ENCODE peak calls at places on chromosomes 2 and 18, in five cellular contexts. One of them, this sample, is unnamed.
A peak's percentile ranks its signal among the peaks of the same experiment; 100 is the strongest.

GRCh38 chr18:21230436-21230835 is 11.6 kb upstream of the GREB1L start:
- DNase-seq in neural progenitor cell: no peak
- DNase-seq in PC-9: no peak
- DNase-seq in upper lobe of left lung: no peak
- DNase-seq in OCI-LY7: no peak
- DNase-seq in this sample: no peak

GRCh38 chr2:181686566-181687185 is 6.4 kb upstream of the NEUROD1 start:
- DNase-seq in neural progenitor cell: no peak
- DNase-seq in PC-9: no peak
- DNase-seq in upper lobe of left lung: no peak
- DNase-seq in OCI-LY7: peak; percentile 26
- DNase-seq in this sample: no peak

GRCh38 chr2:178195390-178196166 is 1.3 kb downstream of the OSBPL6 start:
- DNase-seq in neural progenitor cell: no peak
- DNase-seq in PC-9: peak; percentile 45
- DNase-seq in upper lobe of left lung: no peak
- DNase-seq in OCI-LY7: no peak
- DNase-seq in this sample: no peak

GRCh38 chr2:220460257-220460985 is 833.0 kb downstream of the SLC4A3 start:
- DNase-seq in neural progenitor cell: peak; percentile 21
- DNase-seq in PC-9: no peak
- DNase-seq in upper lobe of left lung: no peak
- DNase-seq in OCI-LY7: peak; percentile 1
- DNase-seq in this sample: no peak

GRCh38 chr18:37669991-37670534 is 104.5 kb upstream of the CELF4 start:
- DNase-seq in neural progenitor cell: no peak
- DNase-seq in PC-9: peak; percentile 80
- DNase-seq in upper lobe of left lung: no peak
- DNase-seq in OCI-LY7: no peak
- DNase-seq in this sample: no peak

GRCh38 chr2:170842785-170843184 is 26.1 kb downstream of the GAD1 start:
- DNase-seq in neural progenitor cell: no peak
- DNase-seq in PC-9: no peak
- DNase-seq in upper lobe of left lung: no peak
- DNase-seq in OCI-LY7: no peak
- DNase-seq in this sample: no peak

GRCh38 chr2:11156396-11157075 is 1.3 kb downstream of the SLC66A3 start:
- DNase-seq in neural progenitor cell: no peak
- DNase-seq in PC-9: no peak
- DNase-seq in upper lobe of left lung: no peak
- DNase-seq in OCI-LY7: no peak
- DNase-seq in this sample: no peak

GRCh38 chr18:77853859-77854258 is 604.2 kb downstream of the GALR1 start:
- DNase-seq in neural progenitor cell: no peak
- DNase-seq in PC-9: no peak
- DNase-seq in upper lobe of left lung: no peak
- DNase-seq in OCI-LY7: no peak
- DNase-seq in this sample: no peak

GRCh38 chr18:8705280-8705940 is at the start of gene MTCL1:
- DNase-seq in neural progenitor cell: peak; percentile 77
- DNase-seq in PC-9: peak; percentile 38
- DNase-seq in upper lobe of left lung: peak; percentile 22
- DNase-seq in OCI-LY7: peak; percentile 80
- DNase-seq in this sample: no peak

GRCh38 chr2:226838758-226839555 is 3.1 kb downstream of the RHBDD1 start:
- DNase-seq in neural progenitor cell: no peak
- DNase-seq in PC-9: no peak
- DNase-seq in upper lobe of left lung: no peak
- DNase-seq in OCI-LY7: peak; percentile 46
- DNase-seq in this sample: no peak

GRCh38 chr2:199985625-199986207 is 30.3 kb downstream of the MAIP1 start:
- DNase-seq in neural progenitor cell: peak; percentile 71
- DNase-seq in PC-9: peak; percentile 60
- DNase-seq in upper lobe of left lung: peak; percentile 68
- DNase-seq in OCI-LY7: peak; percentile 70
- DNase-seq in this sample: peak; percentile 38

GRCh38 chr18:2338601-2339000 is 232.7 kb downstream of the METTL4 start:
- DNase-seq in neural progenitor cell: no peak
- DNase-seq in PC-9: no peak
- DNase-seq in upper lobe of left lung: no peak
- DNase-seq in OCI-LY7: no peak
- DNase-seq in this sample: no peak

GRCh38 chr2:15348028-15348427 is 213.1 kb downstream of the NBAS start:
- DNase-seq in neural progenitor cell: peak; percentile 3
- DNase-seq in PC-9: no peak
- DNase-seq in upper lobe of left lung: no peak
- DNase-seq in OCI-LY7: no peak
- DNase-seq in this sample: no peak

GRCh38 chr2:131408176-131408575 is 44.2 kb upstream of the RAB6D start:
- DNase-seq in neural progenitor cell: no peak
- DNase-seq in PC-9: no peak
- DNase-seq in upper lobe of left lung: no peak
- DNase-seq in OCI-LY7: no peak
- DNase-seq in this sample: no peak

GRCh38 chr2:37564356-37564755 is 107.1 kb downstream of the CDC42EP3 start:
- DNase-seq in neural progenitor cell: no peak
- DNase-seq in PC-9: peak; percentile 17
- DNase-seq in upper lobe of left lung: no peak
- DNase-seq in OCI-LY7: no peak
- DNase-seq in this sample: no peak

GRCh38 chr2:189648846-189649529 is 12.3 kb upstream of the ASNSD1 start:
- DNase-seq in neural progenitor cell: no peak
- DNase-seq in PC-9: no peak
- DNase-seq in upper lobe of left lung: no peak
- DNase-seq in OCI-LY7: no peak
- DNase-seq in this sample: no peak

GRCh38 chr2:1162768-1163584 is 212.3 kb downstream of the SNTG2 start:
- DNase-seq in neural progenitor cell: no peak
- DNase-seq in PC-9: no peak
- DNase-seq in upper lobe of left lung: no peak
- DNase-seq in OCI-LY7: peak; percentile 72
- DNase-seq in this sample: peak; percentile 54

GRCh38 chr2:7693246-7694065 is 776.2 kb downstream of the RNF144A start:
- DNase-seq in neural progenitor cell: no peak
- DNase-seq in PC-9: no peak
- DNase-seq in upper lobe of left lung: no peak
- DNase-seq in OCI-LY7: no peak
- DNase-seq in this sample: no peak

GRCh38 chr2:106562826-106563594 is 75.8 kb downstream of the CD8B2 start:
- DNase-seq in neural progenitor cell: peak; percentile 32
- DNase-seq in PC-9: no peak
- DNase-seq in upper lobe of left lung: no peak
- DNase-seq in OCI-LY7: no peak
- DNase-seq in this sample: no peak

GRCh38 chr18:75201936-75202335 is 7.0 kb downstream of the PTGR3 start:
- DNase-seq in neural progenitor cell: no peak
- DNase-seq in PC-9: no peak
- DNase-seq in upper lobe of left lung: no peak
- DNase-seq in OCI-LY7: no peak
- DNase-seq in this sample: no peak

GRCh38 chr2:109444916-109445315 is 168.8 kb downstream of the SEPTIN10 start:
- DNase-seq in neural progenitor cell: no peak
- DNase-seq in PC-9: no peak
- DNase-seq in upper lobe of left lung: no peak
- DNase-seq in OCI-LY7: no peak
- DNase-seq in this sample: no peak
- H3K9me3 ChIP-seq in neural progenitor cell: peaks cover 15% of the 10 kb centered on the region
- H3K9me3 ChIP-seq in PC-9: peaks cover 28% of the 10 kb centered on the region
- H3K9me3 ChIP-seq in upper lobe of left lung: peaks cover 7% of the 10 kb centered on the region
- H3K9me3 ChIP-seq in OCI-LY7: peaks cover 5% of the 10 kb centered on the region
- H3K9me3 ChIP-seq in this sample: peaks cover 33% of the 10 kb centered on the region

GRCh38 chr2:26244479-26245230 is at the start of the genes HADHA and HADHB:
- DNase-seq in neural progenitor cell: peak; percentile 94
- DNase-seq in PC-9: peak; percentile 82
- DNase-seq in upper lobe of left lung: peak; percentile 93
- DNase-seq in OCI-LY7: peak; percentile 89
- DNase-seq in this sample: peak; percentile 83
- TF ChIP-seq CTCF in neural progenitor cell: peak; percentile 31
- TF ChIP-seq CTCF in PC-9: no peak
- TF ChIP-seq CTCF in upper lobe of left lung: peak; percentile 6
- TF ChIP-seq CTCF in OCI-LY7: peak; percentile 45
- TF ChIP-seq CTCF in this sample: no peak

GRCh38 chr2:186734957-186735734 is 41.3 kb downstream of the FAM171B start:
- DNase-seq in neural progenitor cell: no peak
- DNase-seq in PC-9: no peak
- DNase-seq in upper lobe of left lung: no peak
- DNase-seq in OCI-LY7: no peak
- DNase-seq in this sample: no peak
- H3K9me3 ChIP-seq in neural progenitor cell: no peaks in the 10 kb centered on the region
- H3K9me3 ChIP-seq in PC-9: no peaks in the 10 kb centered on the region
- H3K9me3 ChIP-seq in upper lobe of left lung: no peaks in the 10 kb centered on the region
- H3K9me3 ChIP-seq in OCI-LY7: peaks cover 4% of the 10 kb centered on the region
- H3K9me3 ChIP-seq in this sample: no peaks in the 10 kb centered on the region

GRCh38 chr2:54646170-54646927 is 77.1 kb upstream of the EML6 start:
- DNase-seq in neural progenitor cell: no peak
- DNase-seq in PC-9: no peak
- DNase-seq in upper lobe of left lung: no peak
- DNase-seq in OCI-LY7: no peak
- DNase-seq in this sample: no peak
- TF ChIP-seq CTCF in neural progenitor cell: no peak
- TF ChIP-seq CTCF in PC-9: no peak
- TF ChIP-seq CTCF in upper lobe of left lung: no peak
- TF ChIP-seq CTCF in OCI-LY7: no peak
- TF ChIP-seq CTCF in this sample: no peak

DNA sequence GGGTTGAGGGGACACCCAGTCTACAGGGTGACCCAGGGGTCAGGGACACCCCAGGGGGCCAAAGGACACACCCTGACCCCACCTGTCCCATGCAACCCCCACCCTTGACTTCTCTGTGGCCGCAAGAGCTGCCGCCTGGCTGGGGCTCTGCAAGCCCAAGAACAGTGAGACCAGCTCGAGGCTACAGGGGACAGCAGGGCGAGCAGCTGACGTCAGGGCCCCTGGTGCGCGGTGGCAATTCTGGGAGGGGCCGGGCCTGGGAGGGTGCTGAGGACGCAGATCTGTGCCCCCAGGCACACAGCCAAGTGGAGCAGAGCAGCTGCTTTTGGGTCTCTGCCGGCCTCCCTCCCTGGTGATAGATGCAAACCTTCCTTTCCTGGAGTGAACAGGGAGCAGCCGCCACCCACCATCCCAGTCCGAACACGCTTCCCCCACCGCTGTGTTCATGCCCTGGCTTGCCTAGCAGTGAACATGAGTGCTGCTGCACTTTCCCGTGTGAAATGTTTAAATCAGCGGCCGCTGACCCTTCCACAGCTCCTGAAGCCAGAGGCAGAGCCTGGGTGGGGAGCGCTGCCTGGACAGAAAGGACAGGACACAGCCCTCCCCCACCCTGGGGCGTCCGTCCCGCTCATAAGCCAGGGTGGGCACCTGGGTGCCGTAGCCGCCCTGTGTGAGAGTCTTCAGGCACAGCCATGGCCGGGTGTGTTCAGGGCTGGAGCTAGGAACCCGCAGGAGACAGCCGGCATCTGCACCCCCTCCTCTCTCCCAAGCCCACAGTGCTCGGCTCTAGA is 46.9 kb downstream of the SLC66A2 start:
- DNase-seq in neural progenitor cell: no peak
- DNase-seq in PC-9: no peak
- DNase-seq in upper lobe of left lung: peak; percentile 20
- DNase-seq in OCI-LY7: no peak
- DNase-seq in this sample: no peak
- H3K9me3 ChIP-seq in neural progenitor cell: no peaks in the 10 kb centered on the region
- H3K9me3 ChIP-seq in PC-9: peaks cover 3% of the 10 kb centered on the region
- H3K9me3 ChIP-seq in upper lobe of left lung: no peaks in the 10 kb centered on the region
- H3K9me3 ChIP-seq in OCI-LY7: no peaks in the 10 kb centered on the region
- H3K9me3 ChIP-seq in this sample: no peaks in the 10 kb centered on the region

GRCh38 chr2:180143633-180144032 is 136.5 kb upstream of the CWC22 start:
- DNase-seq in neural progenitor cell: no peak
- DNase-seq in PC-9: no peak
- DNase-seq in upper lobe of left lung: no peak
- DNase-seq in OCI-LY7: no peak
- DNase-seq in this sample: no peak
- TF ChIP-seq CTCF in neural progenitor cell: no peak
- TF ChIP-seq CTCF in PC-9: no peak
- TF ChIP-seq CTCF in upper lobe of left lung: no peak
- TF ChIP-seq CTCF in OCI-LY7: no peak
- TF ChIP-seq CTCF in this sample: no peak

DNA sequence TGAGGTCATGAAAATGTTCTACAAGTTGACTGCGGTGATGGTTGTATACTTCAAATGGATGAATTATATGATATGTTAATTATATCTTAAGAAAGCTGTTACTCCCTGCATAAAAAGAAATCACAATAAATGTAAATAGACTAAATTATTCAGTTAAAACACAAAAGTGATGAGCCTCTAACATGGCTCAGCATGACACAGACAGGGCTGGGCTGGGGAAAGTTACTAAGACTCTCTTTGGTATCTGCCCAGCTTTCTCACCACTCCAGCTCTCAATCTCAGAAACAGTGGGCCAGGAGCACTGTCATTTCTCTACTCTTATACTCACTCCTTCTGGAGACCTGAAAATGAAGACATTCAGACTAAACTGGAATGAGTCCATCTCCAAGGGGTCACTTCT is 3.5 kb downstream of the CYP27C1 start:
- DNase-seq in neural progenitor cell: no peak
- DNase-seq in PC-9: no peak
- DNase-seq in upper lobe of left lung: no peak
- DNase-seq in OCI-LY7: no peak
- DNase-seq in this sample: no peak
- H3K9me3 ChIP-seq in neural progenitor cell: peaks cover 3% of the 10 kb centered on the region
- H3K9me3 ChIP-seq in PC-9: peaks cover 6% of the 10 kb centered on the region
- H3K9me3 ChIP-seq in upper lobe of left lung: no peaks in the 10 kb centered on the region
- H3K9me3 ChIP-seq in OCI-LY7: no peaks in the 10 kb centered on the region
- H3K9me3 ChIP-seq in this sample: peaks cover 11% of the 10 kb centered on the region

GRCh38 chr2:25606892-25607291 is 66.5 kb downstream of the DTNB start:
- DNase-seq in neural progenitor cell: peak; percentile 28
- DNase-seq in PC-9: no peak
- DNase-seq in upper lobe of left lung: no peak
- DNase-seq in OCI-LY7: peak; percentile 47
- DNase-seq in this sample: no peak
- TF ChIP-seq CTCF in neural progenitor cell: peak; percentile 63
- TF ChIP-seq CTCF in PC-9: peak; percentile 91
- TF ChIP-seq CTCF in upper lobe of left lung: no peak
- TF ChIP-seq CTCF in OCI-LY7: peak; percentile 93
- TF ChIP-seq CTCF in this sample: peak; percentile 69

GRCh38 chr18:51943281-51943680 is 396.7 kb upstream of the DCC start:
- DNase-seq in neural progenitor cell: no peak
- DNase-seq in PC-9: no peak
- DNase-seq in upper lobe of left lung: no peak
- DNase-seq in OCI-LY7: no peak
- DNase-seq in this sample: no peak
- H3K9me3 ChIP-seq in neural progenitor cell: no peaks in the 10 kb centered on the region
- H3K9me3 ChIP-seq in PC-9: no peaks in the 10 kb centered on the region
- H3K9me3 ChIP-seq in upper lobe of left lung: no peaks in the 10 kb centered on the region
- H3K9me3 ChIP-seq in OCI-LY7: no peaks in the 10 kb centered on the region
- H3K9me3 ChIP-seq in this sample: no peaks in the 10 kb centered on the region